ENCODE peak calls at places on chromosomes 11 and 22, in ten cellular contexts. Q is lung; J is uterus; E is left ventricle myocardium inferior; M is CD4-positive, alpha-beta T cell; U is sigmoid colon; S is right lobe of liver; G is prostate gland; O is tibial nerve; W is esophagus squamous epithelium. X is an unnamed sample.

GRCh38 chr22:42937164-42937854 is 77.6 kb downstream of the PACSIN2 start:
- DNase-seq in U (peak; percentile 81), J (peak; percentile 34), G (no peak), W (no peak), Q (peak; percentile 76), O (no peak), E (no peak), M (no peak), S (no peak), X (peak; percentile 43)

GRCh38 chr11:68569357-68569756 is 108.8 kb downstream of the PPP6R3 start:
- DNase-seq in U (no peak), O (no peak), Q (no peak), S (no peak), G (no peak), M (no peak), E (no peak), W (no peak), J (no peak), X (no peak)

GRCh38 chr22:22397292-22397870 is 111.2 kb downstream of the ZNF280B start:
- DNase-seq in G (no peak), O (peak; percentile 46), J (no peak), W (no peak), S (no peak), E (peak; percentile 59), U (peak; percentile 80), M (no peak), Q (no peak), X (no peak)

GRCh38 chr22:44102856-44103255 is 77.9 kb upstream of the PARVG start:
- DNase-seq in S (peak; percentile 23), M (no peak), U (peak; percentile 55), Q (no peak), G (no peak), E (no peak), W (no peak), J (no peak), O (no peak), X (no peak)

GRCh38 chr11:19080579-19080993 is 20.1 kb upstream of the MRGPRX2 start:
- DNase-seq in G (peak; percentile 26), J (no peak), S (no peak), O (no peak), M (no peak), E (no peak), Q (peak; percentile 42), U (no peak), W (no peak), X (no peak)

GRCh38 chr11:116132273-116132978 is 628.2 kb upstream of the CADM1 start:
- DNase-seq in M (no peak), E (no peak), U (no peak), W (no peak), O (no peak), G (no peak), Q (peak; percentile 13), J (no peak), S (no peak), X (no peak)

GRCh38 chr22:17443413-17444203 is 74.3 kb downstream of the CECR2 start:
- DNase-seq in O (no peak), M (no peak), Q (no peak), W (no peak), G (no peak), E (no peak), S (no peak), U (no peak), J (no peak), X (no peak)

GRCh38 chr11:134700101-134700640 is 288.1 kb upstream of the B3GAT1 start:
- DNase-seq in U (no peak), W (no peak), O (no peak), Q (no peak), G (no peak), J (no peak), M (no peak), S (no peak), E (no peak), X (no peak)

GRCh38 chr11:122813176-122813917 is 25.0 kb upstream of the CRTAM start:
- DNase-seq in U (no peak), O (no peak), Q (no peak), M (no peak), S (no peak), E (no peak), G (no peak), J (no peak), W (no peak), X (no peak)

GRCh38 chr11:122812612-122813011 is 25.7 kb upstream of the CRTAM start:
- DNase-seq in W (no peak), S (no peak), J (no peak), Q (no peak), E (no peak), G (no peak), M (no peak), U (no peak), O (no peak), X (no peak)

GRCh38 chr11:122816701-122817100 is 21.6 kb upstream of the CRTAM start:
- DNase-seq in O (no peak), M (no peak), U (no peak), S (no peak), J (no peak), G (no peak), Q (no peak), W (no peak), E (no peak), X (no peak)

GRCh38 chr11:122815900-122816299 is 22.4 kb upstream of the CRTAM start:
- DNase-seq in W (no peak), G (no peak), J (no peak), Q (no peak), S (no peak), E (no peak), O (no peak), M (no peak), U (no peak), X (no peak)

DNA sequence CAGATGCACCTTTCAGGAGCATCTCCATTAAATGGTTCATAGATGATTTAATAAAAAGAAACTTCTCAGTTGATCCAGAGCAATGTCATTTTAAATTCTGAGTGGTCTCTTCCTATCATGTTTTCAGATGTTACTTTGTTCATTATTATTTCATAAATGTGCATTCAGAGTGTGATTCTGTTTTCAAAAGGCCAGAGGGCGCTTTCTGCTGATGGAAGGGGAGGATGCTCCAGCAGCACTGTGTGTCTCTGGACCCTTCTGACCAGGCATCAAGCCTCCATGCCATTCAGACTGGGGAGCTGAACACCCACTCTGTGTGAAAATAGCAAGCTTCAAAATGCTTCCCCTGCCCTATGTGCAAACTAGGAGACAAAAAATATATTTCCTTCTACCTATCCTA is 23.9 kb upstream of the CRTAM start:
- DNase-seq in G (no peak), W (no peak), S (no peak), M (no peak), O (no peak), U (no peak), Q (no peak), E (no peak), J (no peak), X (no peak)
- TF ChIP-seq CTCF in G (no peak), W (no peak), S (no peak), M (no peak), O (no peak), U (no peak), Q (no peak), E (no peak), J (no peak), X (no peak)

GRCh38 chr11:101975734-101976133 is 59.4 kb upstream of the ANGPTL5 start:
- DNase-seq in J (no peak), W (no peak), U (no peak), Q (no peak), E (no peak), G (no peak), S (no peak), O (no peak), M (no peak), X (no peak)

GRCh38 chr11:101974771-101975170 is 58.4 kb upstream of the ANGPTL5 start:
- DNase-seq in G (no peak), W (no peak), E (no peak), S (no peak), M (no peak), U (no peak), O (no peak), Q (no peak), J (no peak), X (no peak)

DNA sequence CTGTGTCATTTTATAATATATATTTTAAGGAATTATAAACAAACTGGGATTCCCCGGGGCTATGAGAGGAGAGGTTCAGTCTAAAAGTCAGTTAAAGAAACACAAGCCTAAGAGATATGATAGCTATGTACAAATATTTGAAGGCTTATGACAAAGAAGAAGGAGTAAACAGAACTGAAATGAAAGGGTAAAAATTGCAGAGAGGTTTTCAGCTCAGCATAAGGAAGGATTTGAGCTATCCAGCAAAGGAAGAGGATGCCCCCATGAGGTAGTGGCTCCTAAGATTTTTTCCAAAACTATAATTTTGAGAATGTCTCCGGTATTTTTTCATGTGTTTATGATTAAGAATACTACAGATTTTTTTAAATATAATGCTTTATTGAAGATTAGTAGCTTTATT is 57.9 kb upstream of the ANGPTL5 start:
- DNase-seq in J (no peak), Q (no peak), O (no peak), G (no peak), U (no peak), E (no peak), M (no peak), S (no peak), W (no peak), X (no peak)
- TF ChIP-seq CTCF in J (no peak), Q (no peak), O (no peak), G (no peak), U (no peak), E (no peak), M (no peak), S (no peak), W (no peak), X (no peak)

GRCh38 chr22:38750104-38750503 is 5.7 kb downstream of the SUN2 start:
- DNase-seq in S (no peak), E (no peak), U (no peak), G (no peak), O (no peak), M (no peak), Q (no peak), W (no peak), J (no peak), X (no peak)

GRCh38 chr22:38751066-38751421 is 4.8 kb downstream of the SUN2 start:
- DNase-seq in W (no peak), Q (no peak), G (no peak), J (no peak), E (no peak), S (no peak), U (no peak), M (no peak), O (no peak), X (no peak)

GRCh38 chr22:38745676-38746460 is 9.9 kb downstream of the SUN2 start:
- DNase-seq in J (no peak), W (no peak), G (no peak), U (no peak), M (no peak), Q (no peak), S (no peak), O (no peak), E (no peak), X (no peak)

GRCh38 chr22:38750638-38751037 is 5.2 kb downstream of the SUN2 start:
- DNase-seq in G (no peak), W (no peak), S (no peak), O (no peak), J (no peak), Q (no peak), U (no peak), M (no peak), E (no peak), X (no peak)

DNA sequence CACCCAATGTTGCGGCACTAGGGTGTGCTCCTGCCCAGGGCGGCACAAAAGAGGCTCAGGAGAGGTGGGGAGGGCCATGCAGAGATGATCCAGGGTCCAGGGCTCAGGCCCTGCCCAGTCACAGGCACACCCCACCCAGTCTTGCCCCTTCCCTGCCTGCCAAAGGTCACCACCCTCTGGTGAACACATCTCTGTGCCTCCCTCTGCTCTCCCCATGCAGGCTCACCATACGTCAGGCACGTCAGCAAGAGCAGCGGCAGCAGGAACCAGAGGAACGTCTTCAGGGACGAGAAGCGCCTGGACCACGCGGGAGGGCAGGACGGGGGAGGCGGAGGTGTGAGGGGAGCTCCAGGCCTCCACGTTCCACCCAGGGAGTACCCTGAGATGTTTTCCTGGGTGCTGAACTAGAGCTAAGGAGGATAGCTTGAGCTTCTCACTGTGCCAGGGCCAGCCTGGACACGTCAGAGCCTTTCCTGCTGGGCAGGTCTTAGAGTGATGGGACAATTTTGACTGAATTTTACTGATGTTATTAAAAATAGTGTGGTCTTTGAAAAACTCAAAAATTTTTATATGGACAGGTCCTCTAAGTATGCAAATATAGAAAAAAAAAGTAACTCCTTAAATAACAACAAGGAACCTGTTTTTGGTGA is 7.2 kb downstream of the SUN2 start:
- DNase-seq in M (no peak), O (no peak), G (peak; percentile 43), Q (no peak), U (no peak), S (no peak), J (no peak), W (no peak), E (no peak), X (no peak)
- TF ChIP-seq CTCF in M (no peak), O (no peak), G (no peak), Q (no peak), U (no peak), S (no peak), J (no peak), W (no peak), E (no peak), X (no peak)

GRCh38 chr11:96045622-96046456 is 121.9 kb upstream of the MTMR2 start:
- DNase-seq in U (peak; percentile 67), G (peak; percentile 54), J (peak; percentile 54), Q (no peak), O (peak; percentile 45), W (no peak), M (no peak), E (peak; percentile 21), S (no peak), X (no peak)
- TF ChIP-seq CTCF in U (no peak), G (peak; percentile 62), J (peak; percentile 14), Q (no peak), O (no peak), W (no peak), M (no peak), E (no peak), S (no peak), X (no peak)

X was measured in activated B cell treated with CpG ODN at 0.5 μM for 24 hours.